ENCODE peak calls at places on chromosome 5, in seven cellular contexts. B, X, S, E, Q, I and F are unnamed samples.

GRCh38 chr5:157165668-157166067 is 396 bp downstream of the GARIN3 start:
- DNase-seq in S (no peak), E (no peak), B (no peak), Q (no peak), X (no peak), I (no peak), F (no peak)

GRCh38 chr5:171494452-171495121 is 75.1 kb downstream of the FGF18 start:
- DNase-seq in B (no peak), X (peak), I (peak), S (peak), E (peak), Q (no peak), F (peak)

GRCh38 chr5:147177125-147177840 is 57.5 kb upstream of the STK32A start:
- DNase-seq in X (no peak), B (no peak), S (no peak), Q (no peak), E (no peak), I (no peak), F (no peak)

GRCh38 chr5:169561883-169562282 is 21.7 kb upstream of the SPDL1 start:
- DNase-seq in X (no peak), S (no peak), Q (no peak), B (no peak), I (no peak), E (no peak), F (no peak)

GRCh38 chr5:35023531-35024178 is 24.1 kb downstream of the AGXT2 start:
- DNase-seq in I (no peak), B (no peak), Q (no peak), S (no peak), X (no peak), E (no peak), F (no peak)

GRCh38 chr5:68950111-68950510 is 143.7 kb upstream of the SLC30A5 start:
- DNase-seq in I (no peak), X (no peak), B (no peak), S (no peak), E (no peak), Q (no peak), F (no peak)

GRCh38 chr5:102715405-102715804 is 39.7 kb upstream of the PAM start:
- DNase-seq in S (no peak), E (no peak), B (no peak), X (no peak), Q (no peak), I (no peak), F (no peak)

GRCh38 chr5:15763754-15764153 is 263.8 kb downstream of the FBXL7 start:
- DNase-seq in X (no peak), Q (no peak), B (no peak), I (no peak), S (no peak), E (no peak), F (no peak)

GRCh38 chr5:149320791-149321330 is 24.4 kb upstream of the GRPEL2 start:
- DNase-seq in S (peak), Q (no peak), B (peak), E (peak), I (peak), X (peak), F (peak)

GRCh38 chr5:169299651-169300467 is 1.1 kb downstream of the SLIT3 start:
- DNase-seq in I (peak), E (no peak), S (no peak), Q (no peak), B (no peak), X (no peak), F (peak)

GRCh38 chr5:88836195-88836838 is 46.7 kb downstream of the MEF2C start:
- DNase-seq in B (no peak), E (peak), S (peak), I (no peak), Q (no peak), X (no peak), F (no peak)

GRCh38 chr5:86979801-86980510 is 287.7 kb upstream of the RASA1 start:
- DNase-seq in Q (no peak), B (peak), S (no peak), I (no peak), X (no peak), E (no peak), F (peak)

GRCh38 chr5:170467000-170467707 is 36.7 kb upstream of the KCNIP1 start:
- DNase-seq in S (no peak), I (no peak), X (no peak), B (no peak), E (no peak), Q (no peak), F (no peak)

GRCh38 chr5:175797521-175798038 is 73.8 kb upstream of the CPLX2 start:
- DNase-seq in B (no peak), I (peak), E (no peak), X (no peak), Q (no peak), S (no peak), F (peak)

GRCh38 chr5:102306121-102306520 is 10.0 kb upstream of the SLCO4C1 start:
- DNase-seq in I (no peak), S (no peak), B (no peak), X (no peak), Q (no peak), E (no peak), F (no peak)

GRCh38 chr5:158264264-158264663 is 405.3 kb upstream of the CLINT1 start:
- DNase-seq in S (no peak), X (no peak), Q (no peak), B (no peak), I (no peak), E (no peak), F (no peak)